ENCODE peak calls at places on chromosomes 7 and 10, in nine cellular contexts. V is endodermal cell, N is IMR-90, W is A549, K is AG04450, T is lower lobe of right lung, J is RWPE1, Q is AG09319, P is pancreas. L is an unnamed sample.
A peak's percentile ranks its signal among the peaks of the same experiment; 100 is the strongest.

GRCh38 chr10:74049995-74050394 is 52.1 kb downstream of the VCL start:
- DNase-seq in V (peak; percentile 30), N (no peak), W (no peak), K (no peak), T (no peak), J (no peak), Q (no peak), P (no peak), L (no peak)

GRCh38 chr7:47991270-47991669 is 11.9 kb upstream of the HUS1 start:
- DNase-seq in V (no peak), N (no peak), W (no peak), K (no peak), T (no peak), J (no peak), Q (no peak), P (no peak), L (no peak)

GRCh38 chr10:96357038-96357620 is 1.7 kb downstream of the OPALIN start:
- DNase-seq in V (no peak), N (no peak), W (no peak), K (no peak), T (no peak), J (no peak), Q (no peak), P (no peak), L (no peak)

GRCh38 chr7:98740643-98741042 is 123.6 kb downstream of the NPTX2 start:
- DNase-seq in V (no peak), N (no peak), W (no peak), K (no peak), T (no peak), J (no peak), Q (no peak), P (no peak), L (no peak)

GRCh38 chr10:132120734-132121510 is 55.2 kb downstream of the JAKMIP3 start:
- DNase-seq in V (no peak), N (no peak), W (no peak), K (no peak), T (peak; percentile 15), J (no peak), Q (no peak), P (no peak), L (no peak)

GRCh38 chr10:8403711-8404371 is 349.4 kb downstream of the GATA3 start:
- DNase-seq in V (peak; percentile 85), N (no peak), W (no peak), K (no peak), T (no peak), J (no peak), Q (no peak), P (no peak), L (no peak)

GRCh38 chr10:70283445-70284399 is at the start of gene NPFFR1:
- DNase-seq in V (peak; percentile 81), N (no peak), W (no peak), K (no peak), T (no peak), J (no peak), Q (no peak), P (no peak), L (no peak)

GRCh38 chr10:67912330-67912946 is 28.0 kb downstream of the SIRT1 start:
- DNase-seq in V (no peak), N (peak; percentile 25), W (no peak), K (no peak), T (no peak), J (no peak), Q (no peak), P (no peak), L (peak; percentile 30)

GRCh38 chr7:136870799-136871487 is 2.5 kb downstream of the CHRM2 start:
- DNase-seq in V (peak; percentile 67), N (no peak), W (no peak), K (no peak), T (no peak), J (no peak), Q (no peak), P (no peak), L (no peak)

GRCh38 chr7:136877990-136878389 is 9.5 kb downstream of the CHRM2 start:
- DNase-seq in V (no peak), N (peak; percentile 35), W (no peak), K (no peak), T (no peak), J (no peak), Q (no peak), P (no peak), L (no peak)

GRCh38 chr7:136869991-136870798 is 1.7 kb downstream of the CHRM2 start:
- DNase-seq in V (peak; percentile 71), N (peak; percentile 30), W (no peak), K (no peak), T (peak; percentile 35), J (no peak), Q (no peak), P (no peak), L (no peak)

GRCh38 chr7:136877509-136877908 is 9.1 kb downstream of the CHRM2 start:
- DNase-seq in V (no peak), N (peak; percentile 50), W (no peak), K (no peak), T (no peak), J (no peak), Q (no peak), P (no peak), L (no peak)

DNA sequence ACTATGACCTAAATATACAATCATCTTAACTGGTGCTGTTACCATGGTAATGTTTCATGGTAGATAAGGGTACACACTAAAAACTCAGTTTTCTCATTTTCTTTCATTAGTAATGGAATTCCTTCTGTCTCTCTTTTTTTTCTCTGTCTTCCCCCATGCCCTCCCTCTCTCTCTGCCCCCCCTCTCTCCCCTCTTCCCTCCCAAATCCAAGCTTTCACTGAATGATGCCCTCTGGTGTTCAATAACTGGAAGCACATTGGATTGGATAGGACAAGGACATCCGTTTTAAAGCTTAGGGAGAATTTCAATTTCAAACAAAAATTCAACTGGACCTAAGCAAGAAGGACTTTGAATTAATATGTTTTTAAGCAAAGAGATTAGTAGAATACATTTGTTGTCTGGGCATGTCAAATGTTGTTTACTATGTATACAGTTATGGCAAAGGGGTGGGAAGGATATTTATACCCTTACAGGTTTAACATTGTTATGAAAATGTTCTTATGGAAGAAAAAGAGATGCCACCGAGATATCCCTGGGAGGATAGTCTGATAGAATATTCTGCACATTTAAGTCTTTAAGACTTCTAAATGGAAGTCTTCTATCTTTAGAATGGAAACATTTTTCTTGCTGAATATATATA is 6.1 kb downstream of the CHRM2 start:
- DNase-seq in V (no peak), N (peak; percentile 73), W (peak; percentile 21), K (no peak), T (no peak), J (no peak), Q (no peak), P (no peak), L (no peak)
- TF ChIP-seq CTCF in V (peak; percentile 78), N (peak; percentile 58), W (peak; percentile 23), K (peak; percentile 57), T (peak; percentile 27), J (peak; percentile 56), Q (peak; percentile 35), P (no peak), L (peak; percentile 70)

DNA sequence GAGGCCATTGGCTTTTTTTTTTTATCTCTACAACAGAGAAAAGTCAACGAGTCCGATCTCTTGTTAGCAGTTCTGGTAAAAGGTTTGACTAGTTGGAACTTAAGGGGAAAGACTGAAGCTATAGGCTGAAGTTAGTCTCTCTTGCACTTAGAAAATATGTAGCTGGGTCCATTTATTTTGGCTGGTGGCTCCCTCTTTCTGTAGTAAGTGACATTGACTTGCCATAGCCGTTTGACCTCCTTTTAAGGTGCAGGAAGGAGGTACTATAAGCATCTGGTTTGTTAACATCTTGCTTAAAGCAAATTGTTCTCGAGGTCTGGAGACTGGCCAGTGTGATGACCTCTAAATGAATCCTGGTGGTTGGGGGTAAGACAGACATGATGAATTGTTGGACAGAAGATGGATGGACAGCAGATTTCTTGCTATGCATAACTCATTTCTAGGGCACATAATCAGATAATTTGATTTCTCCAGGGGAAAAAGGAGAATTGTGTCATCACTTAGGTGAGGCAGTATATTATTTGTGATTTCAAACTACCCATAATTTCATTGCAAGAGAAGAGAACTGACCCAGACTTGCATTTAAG is 356.3 kb upstream of the GALNT17 start:
- DNase-seq in V (peak; percentile 50), N (no peak), W (peak; percentile 6), K (no peak), T (no peak), J (no peak), Q (no peak), P (no peak), L (no peak)
- TF ChIP-seq CTCF in V (peak; percentile 75), N (no peak), W (no peak), K (peak; percentile 11), T (peak; percentile 21), J (no peak), Q (no peak), P (no peak), L (no peak)

GRCh38 chr7:33076737-33077136 is 14.2 kb upstream of the NT5C3A start:
- DNase-seq in V (no peak), N (no peak), W (no peak), K (no peak), T (no peak), J (no peak), Q (no peak), P (no peak), L (no peak)

GRCh38 chr7:33070277-33070676 is 7.7 kb upstream of the NT5C3A start:
- DNase-seq in V (no peak), N (no peak), W (no peak), K (no peak), T (no peak), J (no peak), Q (no peak), P (no peak), L (no peak)

GRCh38 chr7:33075818-33076483 is 13.4 kb upstream of the NT5C3A start:
- DNase-seq in V (no peak), N (no peak), W (no peak), K (no peak), T (no peak), J (no peak), Q (no peak), P (no peak), L (no peak)

GRCh38 chr7:33072471-33072870 is 9.9 kb upstream of the NT5C3A start:
- DNase-seq in V (no peak), N (peak; percentile 78), W (no peak), K (peak; percentile 21), T (no peak), J (peak; percentile 30), Q (no peak), P (no peak), L (peak; percentile 80)

DNA sequence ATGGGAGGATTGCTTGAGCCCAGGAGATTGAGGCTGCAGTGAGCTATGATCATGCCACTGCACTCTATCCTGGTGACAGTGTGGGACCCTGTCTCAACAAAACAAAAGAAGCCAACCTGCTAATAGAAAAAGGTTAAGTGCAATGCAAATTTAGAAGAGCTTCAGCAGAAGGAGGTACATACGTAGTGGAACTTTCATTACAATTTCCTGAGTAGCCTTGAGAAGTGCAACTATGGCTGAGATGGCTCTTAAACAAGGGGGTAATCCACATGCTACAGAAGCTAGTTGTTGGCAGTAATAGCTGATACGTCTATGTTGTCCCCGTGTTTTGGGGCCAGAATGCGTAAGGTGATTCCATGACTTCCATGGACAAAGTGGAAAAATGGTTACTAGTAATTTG is 10.7 kb upstream of the NT5C3A start:
- DNase-seq in V (no peak), N (no peak), W (no peak), K (no peak), T (no peak), J (no peak), Q (no peak), P (no peak), L (no peak)
- TF ChIP-seq CTCF in V (no peak), N (no peak), W (no peak), K (no peak), T (no peak), J (no peak), Q (no peak), P (no peak), L (no peak)

DNA sequence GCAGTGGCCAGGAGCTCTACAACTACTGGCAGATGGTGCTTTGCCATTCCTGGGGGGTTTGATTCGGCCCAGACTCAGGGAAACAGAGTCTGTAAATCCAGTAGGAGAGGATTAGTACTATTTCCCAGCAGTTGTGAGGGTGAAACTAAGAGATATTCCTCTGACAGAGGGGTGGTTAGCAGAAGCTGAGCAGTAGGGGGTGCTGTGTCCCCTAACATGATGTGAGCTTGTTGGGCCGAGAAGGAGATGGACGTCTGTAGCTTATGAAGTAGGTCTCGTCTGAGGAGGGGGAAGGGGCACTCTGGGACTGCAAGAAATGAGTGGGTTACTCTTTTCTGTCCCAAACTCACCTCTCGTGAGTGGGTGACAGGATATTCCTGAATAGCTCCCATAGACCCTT is 179.2 kb upstream of the MBL2 start:
- DNase-seq in V (peak; percentile 90), N (peak; percentile 57), W (peak; percentile 33), K (peak; percentile 2), T (no peak), J (no peak), Q (no peak), P (peak; percentile 49), L (peak; percentile 5)
- TF ChIP-seq CTCF in V (peak; percentile 84), N (peak; percentile 61), W (no peak), K (peak; percentile 59), T (peak; percentile 29), J (no peak), Q (no peak), P (peak; percentile 46), L (peak; percentile 40)

L was measured in HFFc6.